ENCODE peak calls at places on chromosomes 3 and 15, in five cellular contexts. F, E, M, L and I are unnamed samples. For H3K36me3, the result is how much of the 10 kb centered on the place peaks cover.

GRCh38 chr15:83106994-83107840 is at the start of gene TM6SF1:
- DNase-seq in M (no peak), L (peak), F (no peak), E (no peak), I (no peak)

GRCh38 chr3:190094201-190094718 is 26.4 kb downstream of the P3H2 start:
- DNase-seq in M (peak), F (no peak), L (no peak), E (no peak), I (peak)

GRCh38 chr15:52822475-52822874 is 32.3 kb upstream of the ONECUT1 start:
- DNase-seq in F (peak), E (no peak), L (no peak), M (no peak), I (no peak)

GRCh38 chr15:81146454-81146853 is 12.4 kb downstream of the CFAP161 start:
- DNase-seq in E (no peak), F (no peak), M (no peak), L (no peak), I (no peak)

GRCh38 chr15:48710952-48711495 is 65.5 kb upstream of the FBN1 start:
- DNase-seq in F (no peak), E (no peak), L (no peak), M (no peak), I (no peak)

GRCh38 chr15:74297867-74298266 is 61.7 kb downstream of the CCDC33 start:
- DNase-seq in E (no peak), M (no peak), F (no peak), L (no peak), I (no peak)

GRCh38 chr3:129702934-129703712 is 96.6 kb upstream of the PLXND1 start:
- DNase-seq in M (no peak), F (no peak), L (no peak), E (no peak), I (no peak)

GRCh38 chr3:81302045-81302444 is 459.4 kb downstream of the GBE1 start:
- DNase-seq in M (no peak), L (no peak), F (peak), E (no peak), I (no peak)

GRCh38 chr3:74559301-74559700 is 55.2 kb downstream of the CNTN3 start:
- DNase-seq in F (no peak), M (no peak), L (no peak), E (no peak), I (no peak)

GRCh38 chr3:72303926-72304325 is 519.0 kb upstream of the PROK2 start:
- DNase-seq in F (no peak), M (no peak), E (peak), L (peak), I (no peak)

GRCh38 chr3:29708884-29709283 is 428.0 kb downstream of the RBMS3 start:
- DNase-seq in M (no peak), E (no peak), F (no peak), L (no peak), I (no peak)

GRCh38 chr15:57924536-57924935 is 141.0 kb downstream of the ALDH1A2 start:
- DNase-seq in M (no peak), L (no peak), E (no peak), F (no peak), I (no peak)

GRCh38 chr3:127457094-127457475 is 133.4 kb downstream of the TPRA1 start:
- DNase-seq in F (peak), M (peak), E (no peak), L (peak), I (no peak)

GRCh38 chr3:66076861-66077495 is 38.3 kb upstream of the MAGI1 start:
- DNase-seq in E (no peak), F (no peak), L (no peak), M (no peak), I (no peak)

GRCh38 chr15:68230157-68231100 is 901 bp upstream of the CLN6 start:
- DNase-seq in L (no peak), F (peak), M (peak), E (peak), I (peak)

GRCh38 chr3:45896956-45897355 is 10.6 kb downstream of the CCR9 start:
- DNase-seq in F (peak), M (no peak), E (no peak), L (no peak), I (no peak)

GRCh38 chr15:53453253-53454105 is 306.0 kb downstream of the WDR72 start:
- DNase-seq in E (no peak), M (no peak), L (no peak), F (no peak), I (no peak)

GRCh38 chr3:127819086-127819485 is 3.2 kb downstream of the MGLL start:
- DNase-seq in F (no peak), E (no peak), L (no peak), M (no peak), I (no peak)

GRCh38 chr3:141305436-141305835 is 62.9 kb upstream of the ZBTB38 start:
- DNase-seq in F (peak), E (no peak), M (no peak), L (no peak), I (no peak)

GRCh38 chr15:101269479-101270223 is 7.6 kb downstream of the SELENOS start:
- DNase-seq in F (peak), E (no peak), L (no peak), M (no peak), I (no peak)

GRCh38 chr3:128174645-128175590 is 21.6 kb downstream of the EEFSEC start:
- DNase-seq in M (no peak), L (no peak), F (no peak), E (peak), I (no peak)

GRCh38 chr3:186213946-186214345 is 105.1 kb upstream of the ETV5 start:
- DNase-seq in M (no peak), E (no peak), F (no peak), L (no peak), I (no peak)

GRCh38 chr3:10376353-10376752 is 55.4 kb upstream of the SEC13 start:
- DNase-seq in L (peak), F (no peak), E (no peak), M (no peak), I (no peak)

GRCh38 chr3:123953735-123954134 is 7.3 kb downstream of the CCDC14 start:
- DNase-seq in L (no peak), M (no peak), F (no peak), E (no peak), I (no peak)

GRCh38 chr3:192906940-192907339 is 10.7 kb downstream of the MB21D2 start:
- DNase-seq in L (no peak), E (no peak), F (peak), M (no peak), I (no peak)

GRCh38 chr3:18405141-18405540 is 20.0 kb downstream of the SATB1 start:
- DNase-seq in E (no peak), M (no peak), L (no peak), F (no peak), I (no peak)

GRCh38 chr15:48777645-48778337 is 33.1 kb downstream of the CEP152 start:
- DNase-seq in M (no peak), F (peak), E (no peak), L (no peak), I (no peak)

GRCh38 chr15:100147828-100148227 is 193.9 kb downstream of the ADAMTS17 start:
- DNase-seq in L (no peak), M (no peak), E (no peak), F (no peak), I (no peak)

GRCh38 chr3:33211444-33211843 is 7.2 kb downstream of the SUSD5 start:
- DNase-seq in F (peak), E (no peak), L (no peak), M (no peak), I (peak)

GRCh38 chr3:19399356-19399755 is 251.0 kb downstream of the KCNH8 start:
- DNase-seq in F (no peak), E (no peak), L (no peak), M (no peak), I (no peak)

GRCh38 chr15:64635486-64635815 is 139.9 kb downstream of the RBPMS2 start:
- DNase-seq in E (peak), L (no peak), M (peak), F (no peak), I (no peak)

GRCh38 chr3:126982125-126982521 is 792 bp upstream of the PLXNA1 start:
- DNase-seq in L (no peak), E (no peak), F (peak), M (no peak), I (peak)

GRCh38 chr3:97910931-97911351 is 61.3 kb downstream of the RIOX2 start:
- DNase-seq in L (no peak), F (no peak), E (no peak), M (no peak), I (no peak)

GRCh38 chr15:74300057-74300620 is 64.0 kb downstream of the CCDC33 start:
- DNase-seq in M (no peak), E (no peak), L (no peak), F (no peak), I (no peak)

GRCh38 chr3:149603126-149604074 is 54.4 kb downstream of the WWTR1 start:
- DNase-seq in E (no peak), M (no peak), L (no peak), F (no peak), I (no peak)

GRCh38 chr3:43559961-43560360 is 61.9 kb downstream of the ANO10 start:
- DNase-seq in F (peak), M (no peak), L (no peak), E (no peak), I (no peak)

GRCh38 chr3:42222942-42223693 is 42.9 kb downstream of the CCK start:
- DNase-seq in M (no peak), L (no peak), E (no peak), F (no peak), I (no peak)
- H3K36me3 ChIP-seq in M (under half), L (under half), E (under half), F (under half), I (under half)

GRCh38 chr15:75640483-75641175 is 605 bp upstream of the IMP3 start:
- DNase-seq in L (peak), E (no peak), F (peak), M (no peak), I (no peak)
- TF ChIP-seq CTCF in L (peak), E (peak), F (peak), M (no peak), I (peak)

GRCh38 chr15:78033864-78034263 is 43.6 kb downstream of the TBC1D2B start:
- DNase-seq in E (no peak), M (no peak), F (no peak), L (no peak), I (no peak)
- H3K4me3 ChIP-seq in E (no peak), M (no peak), F (no peak), L (peak), I (no peak)

GRCh38 chr3:67517781-67518180 is 136.6 kb downstream of the SUCLG2 start:
- DNase-seq in F (no peak), E (no peak), L (no peak), M (no peak), I (no peak)

GRCh38 chr3:67515778-67516177 is 138.6 kb downstream of the SUCLG2 start:
- DNase-seq in M (no peak), F (no peak), E (no peak), L (no peak), I (no peak)

GRCh38 chr3:67521053-67521646 is 133.3 kb downstream of the SUCLG2 start:
- DNase-seq in L (no peak), F (no peak), E (no peak), M (no peak), I (no peak)

GRCh38 chr3:67516496-67516895 is 137.9 kb downstream of the SUCLG2 start:
- DNase-seq in F (no peak), M (no peak), E (no peak), L (no peak), I (no peak)

GRCh38 chr3:67518196-67518595 is 136.2 kb downstream of the SUCLG2 start:
- DNase-seq in M (no peak), L (no peak), E (no peak), F (no peak), I (no peak)
- H3K36me3 ChIP-seq in M (under half), L (under half), E (under half), F (under half), I (under half)

GRCh38 chr3:47870156-47870555 is 67.2 kb downstream of the DHX30 start:
- DNase-seq in F (no peak), E (no peak), L (no peak), M (no peak), I (no peak)

GRCh38 chr3:47863391-47864128 is 60.6 kb downstream of the DHX30 start:
- DNase-seq in F (no peak), L (peak), E (no peak), M (no peak), I (no peak)

GRCh38 chr3:47867451-47868017 is 64.6 kb downstream of the DHX30 start:
- DNase-seq in F (no peak), L (peak), E (no peak), M (no peak), I (no peak)

GRCh38 chr3:47868306-47868705 is 65.4 kb downstream of the DHX30 start:
- DNase-seq in L (no peak), E (no peak), M (no peak), F (no peak), I (no peak)

DNA sequence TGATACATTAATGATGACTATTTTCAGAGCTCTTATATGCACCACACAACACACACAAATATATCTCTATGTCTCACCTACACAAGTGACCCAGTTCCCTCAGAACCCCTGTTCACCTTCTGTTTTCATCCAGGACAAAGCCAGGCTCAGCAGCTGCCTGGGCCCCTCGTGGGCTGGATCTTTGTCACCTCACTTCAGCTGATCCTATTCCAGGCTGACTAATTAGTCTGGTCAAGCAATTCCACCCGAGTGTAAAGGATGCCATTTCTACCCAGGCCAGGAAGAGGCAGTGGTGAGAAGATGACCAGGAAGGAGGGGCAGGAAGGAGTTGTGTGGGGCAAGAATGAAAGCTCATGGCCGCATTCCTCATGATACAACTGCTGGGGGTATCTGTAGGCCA is 62.3 kb downstream of the DHX30 start:
- DNase-seq in E (no peak), L (no peak), F (no peak), M (no peak), I (no peak)
- TF ChIP-seq CTCF in E (no peak), L (no peak), F (no peak), M (no peak), I (no peak)

DNA sequence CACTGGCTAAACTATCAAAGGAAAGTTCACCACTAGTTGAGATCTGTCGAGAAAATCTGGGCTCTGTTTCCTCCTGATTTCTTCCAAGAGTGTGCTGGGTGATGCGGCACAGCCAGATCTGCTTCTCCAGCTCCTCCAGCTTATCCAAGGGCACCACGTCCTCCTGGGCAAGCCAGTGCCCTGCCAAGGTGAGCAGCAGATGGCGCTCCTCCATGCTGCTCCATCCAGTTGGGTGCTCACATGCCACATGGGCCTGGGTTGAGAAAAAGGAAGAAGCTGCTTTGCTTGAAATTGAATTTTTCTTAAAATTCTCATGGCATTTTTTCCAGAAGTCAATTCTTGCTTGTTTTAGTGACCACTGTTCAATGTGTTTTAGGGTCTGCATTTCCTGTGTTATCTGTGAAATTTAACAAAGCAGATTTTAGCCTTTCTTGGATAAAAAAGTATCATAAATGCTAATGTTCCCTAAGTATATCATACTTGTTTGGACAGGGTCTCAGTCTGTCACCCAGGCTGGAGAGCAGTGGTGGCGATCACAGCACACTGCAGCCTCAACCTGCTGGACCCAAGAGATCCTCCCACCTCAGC is 47.3 kb downstream of the EIF3J start:
- DNase-seq in F (peak), M (no peak), L (peak), E (no peak), I (no peak)
- H3K4me3 ChIP-seq in F (no peak), M (no peak), L (no peak), E (no peak), I (no peak)

GRCh38 chr15:42154576-42155355 is 1.7 kb downstream of the PLA2G4F start:
- DNase-seq in L (peak), E (no peak), M (no peak), F (no peak), I (no peak)
- H3K36me3 ChIP-seq in L (under half), E (under half), M (under half), F (under half), I (under half)

DNA sequence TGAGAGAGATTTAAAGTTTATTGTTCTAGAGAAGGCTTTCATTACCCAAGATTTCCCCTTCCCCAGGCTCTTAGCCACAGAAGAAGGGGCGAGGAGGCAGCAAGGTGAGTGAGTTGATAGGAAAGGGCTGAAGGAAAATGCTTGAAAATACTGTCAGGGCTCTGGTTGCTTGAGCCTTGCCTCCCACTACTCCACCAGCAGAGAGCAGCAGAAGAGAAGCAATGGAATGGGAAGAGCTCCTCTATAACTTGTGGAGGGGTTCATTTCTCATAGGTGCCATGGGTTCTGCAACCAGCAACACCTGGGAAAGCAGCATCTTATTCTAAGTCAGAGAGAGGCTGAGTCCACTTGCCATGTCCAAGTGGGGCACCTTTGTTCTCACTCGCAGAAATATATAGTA is 184.0 kb upstream of the CNTN6 start:
- DNase-seq in M (no peak), F (no peak), L (no peak), E (no peak), I (no peak)
- TF ChIP-seq CTCF in M (no peak), F (peak), L (no peak), E (no peak), I (no peak)

GRCh38 chr15:69359724-69360123 is 54.4 kb upstream of the KIF23 start:
- DNase-seq in E (no peak), L (no peak), F (no peak), M (no peak), I (peak)

GRCh38 chr15:69357773-69358765 is 56.1 kb upstream of the KIF23 start:
- DNase-seq in F (no peak), L (no peak), E (no peak), M (peak), I (peak)

GRCh38 chr15:69358850-69359249 is 55.3 kb upstream of the KIF23 start:
- DNase-seq in L (no peak), E (no peak), M (no peak), F (no peak), I (no peak)
- H3K4me3 ChIP-seq in L (no peak), E (no peak), M (no peak), F (no peak), I (no peak)

DNA sequence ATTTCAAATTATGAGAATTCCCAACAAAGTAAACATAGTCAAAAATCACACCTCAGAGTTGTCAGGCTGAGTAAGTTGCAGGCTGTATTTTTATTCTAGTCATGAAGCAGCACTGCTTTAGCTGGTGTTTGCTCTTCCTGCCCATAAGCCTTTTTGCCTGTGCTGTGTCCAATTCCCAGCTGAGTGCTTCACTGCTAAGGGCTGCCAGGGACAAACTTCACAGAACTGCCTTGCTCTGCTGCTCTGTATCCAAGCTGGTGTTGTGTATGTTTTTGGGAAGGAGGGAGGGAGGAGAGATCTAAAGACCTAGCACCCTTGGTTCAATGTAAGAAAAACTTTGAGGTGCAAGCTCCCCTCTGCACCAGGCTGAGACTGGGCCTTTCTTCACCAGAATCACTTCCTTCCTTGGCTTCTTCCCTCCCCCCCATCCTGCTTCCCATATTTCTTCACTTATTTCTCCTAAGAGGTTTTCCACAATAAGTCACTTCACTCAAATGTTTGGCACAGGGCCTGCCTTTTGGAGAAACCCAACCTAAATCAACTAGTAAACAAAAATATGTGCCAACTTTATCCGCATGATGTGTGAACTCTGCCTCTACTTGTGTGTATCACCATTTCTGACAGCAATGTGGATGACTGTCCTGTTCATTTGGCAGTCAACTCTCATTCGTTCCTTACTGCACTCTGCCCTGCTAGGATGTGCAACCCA is 156.1 kb downstream of the TBL1XR1 start:
- DNase-seq in F (peak), M (no peak), L (no peak), E (peak), I (no peak)
- H3K36me3 ChIP-seq in F (under half), M (under half), L (under half), E (under half), I (under half)